ENCODE peak calls at places on chromosomes 1 and 21, in four cellular contexts. One of them, this sample, is unnamed.

GRCh38 chr1:212037900-212038299 is 2.4 kb downstream of the DTL start:
- DNase-seq in A549: no peak
- DNase-seq in H1: no peak
- DNase-seq in K562: peak
- DNase-seq in this sample: peak

GRCh38 chr1:21869620-21870121 is 57.6 kb downstream of the LDLRAD2 start:
- DNase-seq in A549: peak
- DNase-seq in H1: no peak
- DNase-seq in K562: no peak
- DNase-seq in this sample: peak

GRCh38 chr1:56868761-56869160 is 14.2 kb downstream of the C8A start:
- DNase-seq in A549: no peak
- DNase-seq in H1: no peak
- DNase-seq in K562: no peak
- DNase-seq in this sample: no peak

GRCh38 chr1:99445486-99445885 is 181.2 kb downstream of the PLPPR4 start:
- DNase-seq in A549: no peak
- DNase-seq in H1: no peak
- DNase-seq in K562: no peak
- DNase-seq in this sample: no peak

GRCh38 chr21:36661511-36662309 is 37.2 kb upstream of the SIM2 start:
- DNase-seq in A549: peak
- DNase-seq in H1: no peak
- DNase-seq in K562: peak
- DNase-seq in this sample: peak

GRCh38 chr1:54965624-54966340 is 14.6 kb upstream of the TMEM61 start:
- DNase-seq in A549: no peak
- DNase-seq in H1: no peak
- DNase-seq in K562: peak
- DNase-seq in this sample: no peak

GRCh38 chr1:240941706-240942370 is 329.9 kb upstream of the GREM2 start:
- DNase-seq in A549: no peak
- DNase-seq in H1: no peak
- DNase-seq in K562: no peak
- DNase-seq in this sample: no peak

GRCh38 chr1:93758842-93759515 is 77.3 kb upstream of the BCAR3 start:
- DNase-seq in A549: peak
- DNase-seq in H1: no peak
- DNase-seq in K562: no peak
- DNase-seq in this sample: peak

GRCh38 chr1:151993084-151993733 is 450 bp downstream of the S100A10 start:
- DNase-seq in A549: peak
- DNase-seq in H1: peak
- DNase-seq in K562: no peak
- DNase-seq in this sample: no peak

GRCh38 chr1:246608616-246609376 is 42.5 kb downstream of the CNST start:
- DNase-seq in A549: peak
- DNase-seq in H1: no peak
- DNase-seq in K562: no peak
- DNase-seq in this sample: peak

GRCh38 chr21:41824466-41825207 is 54.5 kb downstream of the PRDM15 start:
- DNase-seq in A549: no peak
- DNase-seq in H1: no peak
- DNase-seq in K562: no peak
- DNase-seq in this sample: no peak

GRCh38 chr21:14215971-14216621 is at the start of gene RBM11:
- DNase-seq in A549: peak
- DNase-seq in H1: peak
- DNase-seq in K562: peak
- DNase-seq in this sample: peak

DNA sequence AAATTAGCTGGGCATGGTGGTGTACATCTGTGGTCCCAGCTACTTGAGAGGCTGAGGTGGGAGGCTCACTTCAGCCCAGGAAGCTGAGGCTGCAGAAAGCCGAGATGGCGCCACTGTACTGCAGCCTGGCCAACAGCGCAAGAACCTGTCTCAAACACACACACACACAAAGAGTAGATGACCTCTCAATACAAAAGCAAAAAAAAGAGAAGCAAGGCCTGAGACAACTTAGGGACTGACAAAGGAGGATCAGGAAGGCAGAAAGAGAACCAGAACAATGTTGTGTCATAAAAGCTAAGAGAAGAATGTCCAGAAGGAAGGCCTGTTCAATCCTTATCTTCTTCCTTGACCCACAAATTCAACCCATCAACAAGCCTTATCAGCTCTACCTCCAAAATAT is 18.5 kb downstream of the WASF2 start:
- DNase-seq in A549: no peak
- DNase-seq in H1: no peak
- DNase-seq in K562: no peak
- DNase-seq in this sample: no peak
- TF ChIP-seq MAFK in A549: no peak
- TF ChIP-seq MAFK in H1: no peak
- TF ChIP-seq MAFK in K562: no peak
- TF ChIP-seq MAFK in this sample: no peak

GRCh38 chr1:111618081-111618480 is 1.5 kb upstream of the RAP1A start:
- DNase-seq in A549: no peak
- DNase-seq in H1: no peak
- DNase-seq in K562: no peak
- DNase-seq in this sample: no peak
- TF ChIP-seq RNF2 in A549: no peak
- TF ChIP-seq RNF2 in H1: no peak
- TF ChIP-seq RNF2 in K562: no peak
- TF ChIP-seq RNF2 in this sample: no peak

GRCh38 chr1:153353226-153353947 is 4.3 kb upstream of the S100A9 start:
- DNase-seq in A549: peak
- DNase-seq in H1: peak
- DNase-seq in K562: peak
- DNase-seq in this sample: peak
- TF ChIP-seq MAFK in A549: no peak
- TF ChIP-seq MAFK in H1: no peak
- TF ChIP-seq MAFK in K562: no peak
- TF ChIP-seq MAFK in this sample: no peak

DNA sequence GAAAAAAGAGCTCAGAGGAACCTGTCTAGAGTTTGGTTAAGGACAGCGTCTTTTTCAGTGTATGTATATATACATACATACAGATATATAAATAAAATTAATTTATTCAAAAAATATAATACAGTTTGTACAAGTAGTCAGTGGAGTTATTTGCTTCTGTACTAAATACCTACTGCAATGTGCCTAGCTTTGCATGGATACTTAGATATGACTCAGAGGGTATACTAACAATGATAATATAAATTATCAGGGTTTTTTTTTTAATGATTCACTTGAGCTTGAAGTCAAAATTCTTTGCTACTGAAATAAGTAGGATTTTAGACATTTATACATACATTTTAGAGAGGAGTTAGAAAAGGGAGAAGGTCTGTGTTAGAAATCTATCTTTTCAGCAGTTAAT is 117.9 kb downstream of the PHTF1 start:
- DNase-seq in A549: no peak
- DNase-seq in H1: no peak
- DNase-seq in K562: no peak
- DNase-seq in this sample: no peak
- TF ChIP-seq RNF2 in A549: no peak
- TF ChIP-seq RNF2 in H1: no peak
- TF ChIP-seq RNF2 in K562: no peak
- TF ChIP-seq RNF2 in this sample: no peak

GRCh38 chr1:71093938-71094337 is 13.1 kb upstream of the ZRANB2 start:
- DNase-seq in A549: peak
- DNase-seq in H1: no peak
- DNase-seq in K562: peak
- DNase-seq in this sample: no peak
- TF ChIP-seq MAFK in A549: no peak
- TF ChIP-seq MAFK in H1: no peak
- TF ChIP-seq MAFK in K562: no peak
- TF ChIP-seq MAFK in this sample: no peak

GRCh38 chr1:181152892-181153633 is 64.6 kb downstream of the IER5 start:
- DNase-seq in A549: no peak
- DNase-seq in H1: no peak
- DNase-seq in K562: peak
- DNase-seq in this sample: no peak
- TF ChIP-seq RNF2 in A549: no peak
- TF ChIP-seq RNF2 in H1: no peak
- TF ChIP-seq RNF2 in K562: peak
- TF ChIP-seq RNF2 in this sample: no peak

DNA sequence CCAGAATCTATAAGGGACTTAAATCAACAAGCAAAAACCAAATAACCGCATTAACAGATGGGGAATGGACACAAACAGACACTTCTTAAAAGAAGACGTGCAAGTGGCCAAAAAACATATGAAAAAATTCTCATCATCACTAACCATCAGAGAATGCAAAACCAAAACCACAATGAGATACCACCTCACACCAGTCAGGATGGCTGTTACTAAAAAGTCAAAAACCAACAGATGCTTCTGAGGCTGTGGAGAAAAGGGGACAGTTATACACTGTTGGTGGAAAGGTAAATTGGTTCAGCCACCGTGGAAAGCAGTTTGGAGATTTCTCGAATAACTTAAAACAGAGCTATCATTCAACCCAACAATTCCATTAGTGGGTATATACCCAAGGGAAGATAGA is 124.9 kb upstream of the OLIG2 start:
- DNase-seq in A549: no peak
- DNase-seq in H1: no peak
- DNase-seq in K562: no peak
- DNase-seq in this sample: no peak
- TF ChIP-seq MAFK in A549: no peak
- TF ChIP-seq MAFK in H1: no peak
- TF ChIP-seq MAFK in K562: no peak
- TF ChIP-seq MAFK in this sample: no peak

GRCh38 chr1:7003676-7004075 is 218.4 kb downstream of the CAMTA1 start:
- DNase-seq in A549: no peak
- DNase-seq in H1: no peak
- DNase-seq in K562: no peak
- DNase-seq in this sample: no peak

GRCh38 chr1:7005762-7006161 is 220.5 kb downstream of the CAMTA1 start:
- DNase-seq in A549: no peak
- DNase-seq in H1: no peak
- DNase-seq in K562: no peak
- DNase-seq in this sample: no peak

GRCh38 chr1:7002728-7003127 is 217.5 kb downstream of the CAMTA1 start:
- DNase-seq in A549: no peak
- DNase-seq in H1: no peak
- DNase-seq in K562: no peak
- DNase-seq in this sample: no peak

GRCh38 chr1:7006996-7007871 is 222.0 kb downstream of the CAMTA1 start:
- DNase-seq in A549: no peak
- DNase-seq in H1: no peak
- DNase-seq in K562: no peak
- DNase-seq in this sample: no peak

GRCh38 chr1:7004181-7004580 is 218.9 kb downstream of the CAMTA1 start:
- DNase-seq in A549: no peak
- DNase-seq in H1: no peak
- DNase-seq in K562: no peak
- DNase-seq in this sample: no peak
- TF ChIP-seq RNF2 in A549: no peak
- TF ChIP-seq RNF2 in H1: no peak
- TF ChIP-seq RNF2 in K562: no peak
- TF ChIP-seq RNF2 in this sample: no peak

GRCh38 chr1:103457856-103458255 is 67.6 kb upstream of the RNPC3 start:
- DNase-seq in A549: no peak
- DNase-seq in H1: no peak
- DNase-seq in K562: no peak
- DNase-seq in this sample: no peak
- TF ChIP-seq MAFK in A549: no peak
- TF ChIP-seq MAFK in H1: no peak
- TF ChIP-seq MAFK in K562: no peak
- TF ChIP-seq MAFK in this sample: no peak

This sample was measured in HepG2.